ENCODE peak calls at places on chromosomes 11 and 22, in four cellular contexts. One of them, this sample, is unnamed. For H3K4me1, the result is how much of the 10 kb centered on the place peaks cover.

GRCh38 chr22:24435861-24436351 is 8.5 kb downstream of the ADORA2A start:
- DNase-seq in GM12878: no peak
- DNase-seq in HepG2: no peak
- DNase-seq in H1: no peak
- DNase-seq in this sample: no peak

GRCh38 chr11:72411623-72412532 is 22.5 kb downstream of the CLPB start:
- DNase-seq in HepG2: peak
- DNase-seq in GM12878: no peak
- DNase-seq in H1: no peak
- DNase-seq in this sample: peak

GRCh38 chr11:125239585-125240331 is 75.2 kb downstream of the PKNOX2 start:
- DNase-seq in HepG2: no peak
- DNase-seq in H1: no peak
- DNase-seq in GM12878: no peak
- DNase-seq in this sample: no peak

GRCh38 chr22:43883012-43883661 is 8.7 kb downstream of the PNPLA5 start:
- DNase-seq in HepG2: peak
- DNase-seq in GM12878: no peak
- DNase-seq in H1: peak
- DNase-seq in this sample: peak

GRCh38 chr11:9250139-9250582 is 15.0 kb downstream of the DENND5A start:
- DNase-seq in GM12878: peak
- DNase-seq in HepG2: no peak
- DNase-seq in H1: no peak
- DNase-seq in this sample: peak

GRCh38 chr11:14583252-14584105 is 60.1 kb upstream of the PDE3B start:
- DNase-seq in GM12878: no peak
- DNase-seq in H1: no peak
- DNase-seq in HepG2: peak
- DNase-seq in this sample: no peak

GRCh38 chr11:73288197-73288872 is 16.2 kb downstream of the P2RY6 start:
- DNase-seq in HepG2: no peak
- DNase-seq in H1: no peak
- DNase-seq in GM12878: no peak
- DNase-seq in this sample: no peak

GRCh38 chr22:50139843-50140415 is 30.6 kb upstream of the PANX2 start:
- DNase-seq in H1: no peak
- DNase-seq in GM12878: no peak
- DNase-seq in HepG2: peak
- DNase-seq in this sample: no peak

GRCh38 chr11:32210601-32211000 is 119.7 kb downstream of the RCN1 start:
- DNase-seq in GM12878: no peak
- DNase-seq in H1: no peak
- DNase-seq in HepG2: no peak
- DNase-seq in this sample: no peak

GRCh38 chr11:103683581-103683980 is 352.9 kb upstream of the DDI1 start:
- DNase-seq in H1: no peak
- DNase-seq in GM12878: no peak
- DNase-seq in HepG2: no peak
- DNase-seq in this sample: no peak

GRCh38 chr11:68416070-68416578 is 44.4 kb upstream of the PPP6R3 start:
- DNase-seq in H1: no peak
- DNase-seq in GM12878: no peak
- DNase-seq in HepG2: no peak
- DNase-seq in this sample: no peak

GRCh38 chr22:26477341-26477731 is 6.2 kb downstream of the HPS4 start:
- DNase-seq in HepG2: no peak
- DNase-seq in H1: no peak
- DNase-seq in GM12878: no peak
- DNase-seq in this sample: no peak

GRCh38 chr11:2666828-2667570 is 32.8 kb downstream of the KCNQ1OT1 start:
- DNase-seq in GM12878: no peak
- DNase-seq in HepG2: no peak
- DNase-seq in H1: no peak
- DNase-seq in this sample: no peak

GRCh38 chr22:42162728-42163489 is 32.3 kb upstream of the CYP2D6 start:
- DNase-seq in H1: no peak
- DNase-seq in GM12878: no peak
- DNase-seq in HepG2: no peak
- DNase-seq in this sample: no peak

GRCh38 chr11:134501406-134502152 is 89.5 kb upstream of the B3GAT1 start:
- DNase-seq in H1: no peak
- DNase-seq in HepG2: no peak
- DNase-seq in GM12878: no peak
- DNase-seq in this sample: no peak

GRCh38 chr11:77141034-77141433 is 13.0 kb downstream of the MYO7A start:
- DNase-seq in GM12878: no peak
- DNase-seq in HepG2: peak
- DNase-seq in H1: no peak
- DNase-seq in this sample: no peak

GRCh38 chr11:76770642-76771445 is 12.3 kb upstream of the TSKU start:
- DNase-seq in HepG2: peak
- DNase-seq in H1: no peak
- DNase-seq in GM12878: no peak
- DNase-seq in this sample: no peak

GRCh38 chr11:129013737-129014475 is 71.2 kb upstream of the TP53AIP1 start:
- DNase-seq in HepG2: no peak
- DNase-seq in H1: no peak
- DNase-seq in GM12878: no peak
- DNase-seq in this sample: no peak

GRCh38 chr11:73201888-73202810 is 15.9 kb upstream of the P2RY2 start:
- DNase-seq in H1: no peak
- DNase-seq in GM12878: no peak
- DNase-seq in HepG2: no peak
- DNase-seq in this sample: peak

GRCh38 chr11:80412604-80413003 is 971.8 kb upstream of the TENM4 start:
- DNase-seq in HepG2: no peak
- DNase-seq in GM12878: no peak
- DNase-seq in H1: no peak
- DNase-seq in this sample: no peak

GRCh38 chr11:125262825-125263218 is 98.3 kb downstream of the PKNOX2 start:
- DNase-seq in HepG2: no peak
- DNase-seq in GM12878: no peak
- DNase-seq in H1: no peak
- DNase-seq in this sample: no peak

GRCh38 chr11:104033134-104033533 is 3.3 kb upstream of the DDI1 start:
- DNase-seq in HepG2: peak
- DNase-seq in H1: no peak
- DNase-seq in GM12878: no peak
- DNase-seq in this sample: no peak

GRCh38 chr11:69950621-69951020 is 127.5 kb upstream of the ANO1 start:
- DNase-seq in GM12878: no peak
- DNase-seq in HepG2: no peak
- DNase-seq in H1: no peak
- DNase-seq in this sample: peak

GRCh38 chr22:27615408-27615807 is 186.1 kb downstream of the MN1 start:
- DNase-seq in HepG2: no peak
- DNase-seq in GM12878: no peak
- DNase-seq in H1: no peak
- DNase-seq in this sample: no peak

GRCh38 chr22:27614291-27615007 is 187.1 kb downstream of the MN1 start:
- DNase-seq in GM12878: no peak
- DNase-seq in HepG2: no peak
- DNase-seq in H1: no peak
- DNase-seq in this sample: no peak

GRCh38 chr22:27616033-27616432 is 185.5 kb downstream of the MN1 start:
- DNase-seq in GM12878: no peak
- DNase-seq in HepG2: no peak
- DNase-seq in H1: no peak
- DNase-seq in this sample: no peak

GRCh38 chr22:27620367-27621154 is 181.0 kb downstream of the MN1 start:
- DNase-seq in HepG2: no peak
- DNase-seq in GM12878: no peak
- DNase-seq in H1: no peak
- DNase-seq in this sample: no peak

GRCh38 chr22:27617214-27617881 is 184.2 kb downstream of the MN1 start:
- DNase-seq in H1: no peak
- DNase-seq in GM12878: no peak
- DNase-seq in HepG2: no peak
- DNase-seq in this sample: no peak
- H3K4me1 ChIP-seq in H1: under half
- H3K4me1 ChIP-seq in GM12878: under half
- H3K4me1 ChIP-seq in HepG2: under half
- H3K4me1 ChIP-seq in this sample: under half

DNA sequence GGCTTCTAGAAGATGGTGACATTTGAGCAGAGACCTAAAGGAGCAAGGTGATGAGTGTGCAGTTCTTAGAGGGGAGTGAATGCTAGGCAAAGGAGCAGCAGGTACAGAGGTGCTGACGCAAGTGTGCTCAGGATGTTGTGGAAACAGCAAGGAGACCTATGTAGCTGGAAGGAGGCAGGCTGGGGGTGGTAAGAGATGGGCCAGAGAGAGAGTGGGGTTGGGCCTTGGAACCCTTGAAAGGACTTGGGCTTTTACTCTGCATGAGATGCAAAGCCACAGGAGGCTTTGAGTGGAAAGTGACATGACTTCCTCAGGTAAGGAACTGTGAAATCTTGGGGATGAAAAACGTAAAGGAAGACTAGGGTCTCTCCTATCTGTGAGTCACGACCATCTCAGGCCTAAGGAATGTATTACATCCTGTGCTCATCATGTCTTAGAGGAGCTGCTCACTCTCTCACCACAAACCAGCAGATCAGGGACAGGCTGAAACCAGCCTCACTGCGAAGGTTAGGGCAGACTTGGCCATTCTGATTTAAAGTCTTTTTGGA is 65.4 kb downstream of the MICAL2 start:
- DNase-seq in H1: no peak
- DNase-seq in GM12878: no peak
- DNase-seq in HepG2: no peak
- DNase-seq in this sample: peak
- TF ChIP-seq HDAC6 in H1: no peak
- TF ChIP-seq HDAC6 in GM12878: no peak
- TF ChIP-seq HDAC6 in HepG2: no peak
- TF ChIP-seq HDAC6 in this sample: no peak

DNA sequence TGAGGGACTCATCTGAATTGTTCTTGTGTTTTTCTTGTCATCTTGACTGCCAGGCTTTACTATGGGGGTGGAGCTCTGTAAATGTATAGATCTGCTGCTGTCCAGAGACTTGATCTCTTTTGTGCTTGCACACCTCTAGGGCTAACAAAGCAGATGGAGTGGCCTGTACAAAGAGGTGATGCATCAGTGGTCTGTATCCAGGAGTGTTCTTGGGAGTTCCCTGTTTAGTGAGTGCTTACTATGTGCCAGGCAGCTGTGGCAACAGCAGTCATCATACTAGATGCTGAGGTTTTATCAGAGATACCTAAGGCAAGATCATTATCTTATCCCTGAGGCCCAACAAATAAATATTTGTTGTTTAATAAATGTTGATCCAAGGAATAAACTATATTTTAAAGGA is 33.4 kb downstream of the STIM1 start:
- DNase-seq in HepG2: no peak
- DNase-seq in GM12878: no peak
- DNase-seq in H1: no peak
- DNase-seq in this sample: no peak
- H3K4me1 ChIP-seq in HepG2: half or more
- H3K4me1 ChIP-seq in GM12878: under half
- H3K4me1 ChIP-seq in H1: under half
- H3K4me1 ChIP-seq in this sample: under half

DNA sequence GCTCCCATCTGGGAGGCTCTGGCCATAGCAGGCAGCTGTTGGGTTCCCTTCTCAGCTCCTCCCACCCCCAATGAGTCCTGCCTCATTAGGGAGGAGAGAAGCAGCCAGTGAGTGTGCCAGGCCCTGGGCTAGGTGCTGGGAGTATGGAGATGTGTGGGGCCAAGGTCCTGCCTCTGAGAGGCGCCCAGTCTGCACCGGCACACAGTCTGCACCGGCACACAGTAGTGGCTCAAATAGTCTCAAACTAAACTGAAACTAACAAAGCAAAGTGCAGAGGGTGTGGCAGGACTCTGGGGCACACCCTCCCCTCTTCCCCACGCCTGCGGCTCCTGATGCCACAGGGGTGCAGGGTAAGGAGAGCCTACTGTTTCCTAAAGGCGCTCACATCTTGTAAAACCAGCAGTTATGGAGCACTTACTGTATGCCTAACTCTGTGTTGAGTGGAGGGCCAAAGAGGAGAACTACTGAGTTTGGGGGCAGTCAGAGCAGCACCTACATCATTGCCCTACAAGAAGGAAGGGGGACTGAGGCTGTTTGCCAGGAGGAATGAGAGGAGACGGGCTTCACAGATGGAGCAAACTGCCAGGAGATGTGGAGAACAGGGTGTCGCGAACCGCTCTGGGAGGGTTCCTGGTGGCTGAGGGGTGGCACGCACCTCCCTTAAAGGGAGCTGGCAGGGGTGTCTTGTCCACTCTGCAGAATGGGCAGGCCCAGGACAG is 959 bp upstream of the SH3BP1 start:
- DNase-seq in H1: no peak
- DNase-seq in HepG2: peak
- DNase-seq in GM12878: no peak
- DNase-seq in this sample: no peak
- TF ChIP-seq HDAC6 in H1: no peak
- TF ChIP-seq HDAC6 in HepG2: no peak
- TF ChIP-seq HDAC6 in GM12878: no peak
- TF ChIP-seq HDAC6 in this sample: no peak